ENCODE peak calls at places on chromosomes 6 and 20, in five cellular contexts. J is CD4-positive, alpha-beta T cell; R is mammary epithelial cell; I is pancreas; N is testis. W is an unnamed sample.

GRCh38 chr6:34644716-34645115 is 51.9 kb downstream of the ILRUN start:
- DNase-seq in J (no peak), R (no peak), I (no peak), N (no peak), W (no peak)

GRCh38 chr20:407097-407952 is 774 bp upstream of the RBCK1 start:
- DNase-seq in J (peak), R (peak), I (peak), N (peak), W (peak)

GRCh38 chr6:95469511-95469910 is 107.8 kb upstream of the MANEA start:
- DNase-seq in J (no peak), R (no peak), I (no peak), N (no peak), W (no peak)

GRCh38 chr6:169167581-169168301 is 85.9 kb downstream of the THBS2 start:
- DNase-seq in J (no peak), R (peak), I (no peak), N (no peak), W (no peak)

GRCh38 chr6:167856999-167857660 is 30.4 kb downstream of the AFDN start:
- DNase-seq in J (no peak), R (peak), I (no peak), N (no peak), W (no peak)

GRCh38 chr6:136927313-136927712 is 5.2 kb downstream of the SLC35D3 start:
- DNase-seq in J (no peak), R (peak), I (peak), N (peak), W (peak)

GRCh38 chr20:47501117-47501482 is 587 bp upstream of the NCOA3 start:
- DNase-seq in J (no peak), R (no peak), I (no peak), N (no peak), W (no peak)

GRCh38 chr20:44970243-44970757 is 4.0 kb downstream of the STK4 start:
- DNase-seq in J (no peak), R (no peak), I (no peak), N (no peak), W (no peak)

GRCh38 chr6:157928428-157928827 is 53.2 kb upstream of the SYNJ2 start:
- DNase-seq in J (no peak), R (no peak), I (no peak), N (no peak), W (no peak)

DNA sequence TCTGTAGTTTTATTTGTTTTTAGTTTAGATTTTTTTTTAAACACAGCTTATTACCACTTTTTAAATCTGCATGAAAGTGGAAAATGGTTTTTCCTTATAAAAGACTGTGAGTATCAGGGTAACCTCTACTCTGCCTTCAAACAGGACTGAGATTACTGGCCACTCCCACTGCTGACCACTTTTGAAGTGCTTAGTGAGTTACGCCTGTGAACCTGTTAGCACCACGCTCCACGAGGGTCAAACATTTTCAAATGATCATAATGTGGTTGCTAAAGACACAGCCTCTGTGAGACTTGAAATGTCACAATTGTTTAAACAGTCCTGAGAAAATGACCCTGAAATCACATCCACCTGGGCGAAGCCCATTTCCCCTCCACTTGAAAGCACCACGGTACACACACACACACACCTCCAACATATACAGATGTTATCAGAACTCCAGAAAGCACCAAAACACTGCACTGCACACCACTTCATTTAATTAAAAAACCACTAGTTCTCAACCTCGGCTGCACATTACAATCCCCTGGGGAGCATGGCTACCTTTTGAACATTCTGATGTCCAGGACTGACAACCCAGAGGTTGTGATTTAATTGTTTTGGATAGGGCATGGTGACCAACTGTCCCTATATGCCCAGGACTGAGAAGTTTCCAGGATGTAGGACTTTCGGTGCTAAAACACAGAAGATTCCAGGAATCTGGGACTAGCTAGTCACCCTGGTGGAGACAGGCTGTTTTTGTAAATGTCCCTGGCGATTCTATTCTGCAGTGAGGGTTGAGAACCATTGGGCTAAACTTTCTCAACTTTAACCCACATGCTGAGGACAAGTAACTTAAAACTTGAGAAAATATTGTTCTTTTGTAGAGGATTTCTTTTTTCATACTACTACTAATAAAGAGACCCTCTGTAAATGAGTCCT is 176.4 kb upstream of the MYLIP start:
- DNase-seq in J (no peak), R (no peak), I (no peak), N (no peak), W (no peak)
- TF ChIP-seq CTCF in J (no peak), R (no peak), I (no peak), N (no peak), W (no peak)

GRCh38 chr6:166415306-166415705 is 32.6 kb upstream of the MPC1 start:
- DNase-seq in J (peak), R (no peak), I (no peak), N (no peak), W (no peak)
- TF ChIP-seq CTCF in J (no peak), R (no peak), I (no peak), N (no peak), W (no peak)

GRCh38 chr6:113903666-113904330 is 46.7 kb downstream of the MARCKS start:
- DNase-seq in J (no peak), R (no peak), I (peak), N (peak), W (no peak)

GRCh38 chr6:113909224-113909856 is 52.2 kb downstream of the MARCKS start:
- DNase-seq in J (no peak), R (peak), I (no peak), N (no peak), W (peak)

GRCh38 chr6:113907107-113907506 is 50.0 kb downstream of the MARCKS start:
- DNase-seq in J (no peak), R (no peak), I (no peak), N (no peak), W (no peak)

DNA sequence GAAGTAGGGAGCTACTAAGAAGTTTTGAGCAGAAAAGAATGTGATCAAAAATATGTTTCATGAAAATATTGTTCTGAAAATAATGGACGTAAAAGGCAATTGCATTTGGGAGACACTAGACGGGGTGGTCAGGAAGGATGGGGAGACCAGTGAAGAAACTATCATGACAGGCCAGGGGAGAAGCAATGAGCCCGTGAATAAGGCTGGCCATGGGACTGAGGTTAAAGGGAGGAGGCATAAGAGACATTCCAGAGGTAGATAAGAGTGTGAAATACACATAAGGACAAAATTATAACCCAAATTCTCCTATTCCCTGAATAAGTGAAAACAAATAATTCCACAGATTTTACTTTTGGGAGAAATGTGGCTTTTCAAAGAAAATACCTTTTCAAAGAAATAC is 51.7 kb downstream of the MARCKS start:
- DNase-seq in J (no peak), R (no peak), I (no peak), N (no peak), W (no peak)
- TF ChIP-seq CTCF in J (no peak), R (no peak), I (no peak), N (no peak), W (no peak)

GRCh38 chr6:72522735-72523141 is 99.1 kb upstream of the KCNQ5 start:
- DNase-seq in J (no peak), R (peak), I (peak), N (no peak), W (peak)
- TF ChIP-seq CTCF in J (no peak), R (no peak), I (no peak), N (no peak), W (peak)

DNA sequence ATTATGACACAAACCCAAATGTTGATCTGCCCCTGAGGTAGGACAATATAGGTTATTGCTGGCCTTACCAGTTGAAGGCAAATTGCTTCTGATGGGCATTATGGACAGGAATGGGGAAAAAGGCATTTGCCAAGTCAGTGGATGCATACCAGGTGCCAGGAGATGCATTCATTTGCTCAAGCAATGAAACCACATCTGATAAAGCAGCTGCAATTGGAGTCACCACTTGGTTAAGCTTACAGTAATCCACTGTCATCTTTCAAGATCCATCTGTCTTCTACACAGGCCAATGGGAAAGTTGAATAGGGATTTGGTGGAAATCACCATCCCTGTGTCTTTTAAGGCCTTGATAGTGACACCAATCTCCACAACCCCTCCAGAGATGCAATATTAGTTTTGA is 648.6 kb downstream of the COL12A1 start:
- DNase-seq in J (no peak), R (no peak), I (no peak), N (no peak), W (no peak)
- TF ChIP-seq CTCF in J (no peak), R (no peak), I (no peak), N (no peak), W (no peak)

GRCh38 chr6:30074331-30075093 is 1.1 kb downstream of the RNF39 start:
- DNase-seq in J (no peak), R (no peak), I (peak), N (peak), W (peak)

GRCh38 chr6:30075987-30076311 is 380 bp upstream of the RNF39 start:
- DNase-seq in J (no peak), R (peak), I (peak), N (no peak), W (no peak)

GRCh38 chr6:30076333-30076732 is 764 bp upstream of the RNF39 start:
- DNase-seq in J (no peak), R (peak), I (no peak), N (peak), W (no peak)

GRCh38 chr6:30073489-30074240 is 1.9 kb downstream of the RNF39 start:
- DNase-seq in J (no peak), R (no peak), I (no peak), N (no peak), W (no peak)

DNA sequence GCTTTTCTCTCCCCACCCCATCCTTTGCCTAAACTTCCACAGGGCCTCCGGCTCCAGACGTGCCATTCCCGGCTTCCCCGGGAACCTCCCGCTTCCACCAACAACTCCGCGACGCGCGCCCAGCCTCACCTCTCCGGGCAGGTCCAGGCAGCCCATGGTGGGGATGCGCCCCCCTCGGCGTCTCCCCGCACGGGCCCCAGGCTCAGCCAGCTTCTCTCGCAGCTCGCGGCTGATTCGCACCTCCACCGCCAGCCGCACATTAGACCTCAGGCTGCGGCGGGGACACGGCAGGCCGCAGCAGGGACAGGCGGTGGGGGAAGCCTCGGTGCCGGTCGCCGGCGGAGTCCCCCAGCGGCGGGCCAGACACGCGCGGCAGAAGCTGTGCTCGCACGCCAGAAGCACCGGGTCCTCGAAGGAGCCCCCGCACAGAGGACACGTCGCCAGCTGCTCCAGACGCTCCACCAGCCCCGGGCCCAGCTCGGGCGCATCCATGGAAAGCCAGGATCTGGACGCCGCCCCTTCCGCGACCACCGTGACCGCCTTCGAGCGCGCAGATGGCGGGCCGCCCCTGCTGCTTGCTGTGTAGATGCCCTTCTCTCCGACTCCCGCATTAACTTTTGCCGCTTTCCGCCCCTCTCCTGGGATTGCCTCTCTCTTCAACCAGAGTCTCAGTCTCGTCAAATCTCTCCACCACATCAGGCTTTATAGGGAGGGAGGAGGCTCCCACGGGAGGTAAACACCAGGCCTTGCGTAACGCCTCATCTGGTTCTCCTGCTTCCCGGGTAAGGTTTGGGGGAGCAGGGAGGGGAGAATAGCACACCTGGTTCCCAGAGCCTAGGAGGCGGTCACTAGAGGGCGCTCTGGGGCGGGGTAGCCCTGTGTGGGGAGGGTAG is at the start of gene RNF39:
- DNase-seq in J (no peak), R (peak), I (peak), N (peak), W (peak)
- TF ChIP-seq CTCF in J (peak), R (no peak), I (no peak), N (peak), W (peak)

DNA sequence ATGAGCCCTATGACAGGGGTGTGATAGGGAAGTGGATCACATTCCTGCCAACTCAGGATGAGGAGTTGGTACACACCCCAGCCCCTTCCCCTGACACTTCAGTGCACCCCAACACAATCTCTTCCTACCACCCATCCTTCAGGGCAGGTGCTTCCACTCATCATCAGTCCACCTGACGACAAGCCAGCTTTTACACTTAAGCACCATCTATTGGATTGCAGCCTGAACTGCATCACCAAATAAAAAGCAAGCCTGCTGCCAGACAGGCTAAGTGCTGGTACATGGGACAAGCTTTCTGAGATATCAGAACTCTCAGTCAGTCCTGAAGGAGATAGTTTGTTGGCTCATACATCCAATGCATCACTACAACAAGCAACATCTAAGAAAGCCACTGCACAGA is 69.0 kb upstream of the TMEM200A start:
- DNase-seq in J (no peak), R (peak), I (no peak), N (no peak), W (no peak)
- TF ChIP-seq CTCF in J (no peak), R (peak), I (no peak), N (no peak), W (no peak)

W was measured in GM13976.